ENCODE peak calls at places on chromosome 12, in five cellular contexts. A, E, H, B and W are unnamed samples.

GRCh38 chr12:321606-322326 is 59.1 kb upstream of the SLC6A13 start:
- DNase-seq in A (no peak), E (no peak), H (no peak), B (no peak), W (no peak)

GRCh38 chr12:40992674-40993073 is 195.4 kb upstream of the PDZRN4 start:
- DNase-seq in A (no peak), E (no peak), H (no peak), B (no peak), W (no peak)

GRCh38 chr12:22628228-22628627 is 3.3 kb downstream of the ETNK1 start:
- DNase-seq in A (no peak), E (no peak), H (no peak), B (no peak), W (no peak)

GRCh38 chr12:94202245-94203180 is 54.1 kb downstream of the PLXNC1 start:
- DNase-seq in A (no peak), E (peak), H (no peak), B (no peak), W (no peak)

GRCh38 chr12:32025906-32026305 is 66.7 kb downstream of the RESF1 start:
- DNase-seq in A (no peak), E (no peak), H (no peak), B (no peak), W (no peak)

GRCh38 chr12:132356686-132357622 is 27.6 kb upstream of the GALNT9 start:
- DNase-seq in A (no peak), E (peak), H (peak), B (peak), W (peak)

GRCh38 chr12:98354520-98354919 is 160.9 kb upstream of the TMPO start:
- DNase-seq in A (no peak), E (no peak), H (no peak), B (no peak), W (no peak)

GRCh38 chr12:89319606-89320005 is 32.7 kb downstream of the DUSP6 start:
- DNase-seq in A (no peak), E (no peak), H (no peak), B (no peak), W (no peak)

GRCh38 chr12:24499151-24500146 is 449.5 kb downstream of the BCAT1 start:
- DNase-seq in A (no peak), E (no peak), H (no peak), B (no peak), W (no peak)

GRCh38 chr12:28027328-28027727 is 54.8 kb upstream of the PTHLH start:
- DNase-seq in A (no peak), E (no peak), H (no peak), B (no peak), W (no peak)

GRCh38 chr12:6215932-6216494 is 15.8 kb downstream of the CD9 start:
- DNase-seq in A (no peak), E (peak), H (no peak), B (peak), W (no peak)

GRCh38 chr12:18320036-18320617 is 58.8 kb downstream of the PIK3C2G start:
- DNase-seq in A (peak), E (peak), H (no peak), B (no peak), W (no peak)

GRCh38 chr12:58393152-58393551 is 451.8 kb downstream of the ATP23 start:
- DNase-seq in A (no peak), E (no peak), H (no peak), B (no peak), W (no peak)

GRCh38 chr12:119957135-119957534 is 31.9 kb upstream of the BICDL1 start:
- DNase-seq in A (no peak), E (no peak), H (no peak), B (no peak), W (no peak)

GRCh38 chr12:124338448-124338847 is 43.6 kb downstream of the RFLNA start:
- DNase-seq in A (no peak), E (no peak), H (no peak), B (no peak), W (no peak)

GRCh38 chr12:233615-233968 is 19.6 kb upstream of the SLC6A12 start:
- DNase-seq in A (no peak), E (no peak), H (no peak), B (no peak), W (no peak)

GRCh38 chr12:91565246-91565645 is 382.6 kb upstream of the DCN start:
- DNase-seq in A (no peak), E (no peak), H (no peak), B (no peak), W (no peak)

GRCh38 chr12:102811125-102811737 is 105.8 kb downstream of the PAH start:
- DNase-seq in A (peak), E (peak), H (no peak), B (no peak), W (no peak)

GRCh38 chr12:122421815-122422737 is at the start of gene CLIP1:
- DNase-seq in A (peak), E (peak), H (peak), B (no peak), W (no peak)

GRCh38 chr12:64219135-64219534 is 3.0 kb downstream of the KICS2 start:
- DNase-seq in A (no peak), E (no peak), H (no peak), B (no peak), W (no peak)

GRCh38 chr12:122646568-122647220 is 56.5 kb downstream of the HCAR2 start:
- DNase-seq in A (no peak), E (no peak), H (no peak), B (no peak), W (no peak)

GRCh38 chr12:24069532-24070395 is 120.3 kb upstream of the SOX5 start:
- DNase-seq in A (peak), E (peak), H (no peak), B (no peak), W (no peak)

GRCh38 chr12:26880625-26881024 is 47.6 kb upstream of the ITPR2 start:
- DNase-seq in A (no peak), E (no peak), H (no peak), B (no peak), W (no peak)

GRCh38 chr12:48986720-48987291 is 8.7 kb downstream of the WNT1 start:
- DNase-seq in A (peak), E (peak), H (no peak), B (no peak), W (no peak)

GRCh38 chr12:53048033-53048779 is 1.7 kb upstream of the TNS2 start:
- DNase-seq in A (peak), E (peak), H (peak), B (peak), W (no peak)

GRCh38 chr12:51421266-51421884 is 3.3 kb upstream of the SLC4A8 start:
- DNase-seq in A (peak), E (peak), H (no peak), B (peak), W (peak)

DNA sequence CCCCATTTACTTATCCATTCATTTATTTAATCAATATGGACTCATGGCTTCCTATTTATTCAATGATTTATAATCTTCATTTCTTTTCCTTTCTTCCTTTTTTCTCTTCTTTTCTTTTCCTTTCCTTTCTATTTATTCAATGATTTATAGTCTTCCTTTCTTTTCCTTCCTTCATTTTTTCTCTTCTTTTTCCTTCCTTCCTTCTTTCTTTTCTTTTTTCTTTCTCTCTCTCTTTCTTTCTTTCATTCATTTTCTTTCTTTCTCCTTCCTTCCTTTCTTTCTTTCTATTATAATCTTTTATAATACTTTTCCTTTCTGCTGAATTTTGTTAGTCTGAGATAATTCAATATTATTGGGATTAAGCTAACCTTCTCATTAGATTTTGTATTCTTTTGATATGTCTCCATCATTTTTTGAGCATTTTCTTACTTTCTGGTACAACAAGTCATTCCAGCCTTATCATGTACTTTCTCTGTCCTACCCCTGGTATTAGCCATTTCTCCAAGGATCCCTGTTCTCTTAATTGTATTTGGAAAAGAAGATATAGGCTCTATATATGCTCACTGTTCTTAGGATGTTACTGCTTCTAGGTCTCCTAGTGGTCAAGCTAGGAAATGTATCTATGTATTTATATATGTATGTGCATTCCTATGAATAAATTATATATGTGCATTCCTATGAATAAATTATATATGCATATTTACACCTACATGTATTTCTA is 12.1 kb downstream of the LACRT start:
- DNase-seq in A (no peak), E (no peak), H (no peak), B (no peak), W (no peak)
- TF ChIP-seq CTCF in A (peak), E (peak), H (no peak), B (no peak), W (no peak)

GRCh38 chr12:111980598-111980997 is 32.4 kb downstream of the TMEM116 start:
- DNase-seq in A (no peak), E (no peak), H (no peak), B (no peak), W (no peak)

GRCh38 chr12:111975161-111975931 is 37.6 kb downstream of the TMEM116 start:
- DNase-seq in A (no peak), E (no peak), H (no peak), B (no peak), W (no peak)

GRCh38 chr12:111976860-111977259 is 36.1 kb downstream of the TMEM116 start:
- DNase-seq in A (no peak), E (no peak), H (no peak), B (no peak), W (no peak)

GRCh38 chr12:111978545-111978944 is 34.4 kb downstream of the TMEM116 start:
- DNase-seq in A (no peak), E (no peak), H (no peak), B (no peak), W (no peak)

DNA sequence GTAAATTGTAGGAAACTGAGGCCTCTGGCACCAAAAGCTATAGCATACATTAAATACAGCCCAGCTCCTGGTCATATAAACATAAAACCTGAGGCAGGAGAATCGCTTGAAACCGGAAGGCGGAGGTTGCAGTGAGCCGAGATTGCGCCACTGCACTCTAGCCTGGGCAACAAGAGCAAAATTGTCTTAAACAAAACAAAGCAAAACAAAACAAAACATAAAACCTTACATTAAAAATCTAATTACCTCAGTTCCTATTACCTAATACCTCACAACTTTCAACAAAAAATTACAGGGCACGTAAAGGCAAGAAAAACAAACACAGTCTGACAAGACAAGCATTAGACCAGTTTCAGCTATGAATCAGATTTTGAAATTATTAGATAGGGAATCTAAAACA is 36.7 kb downstream of the TMEM116 start:
- DNase-seq in A (no peak), E (no peak), H (no peak), B (no peak), W (no peak)
- TF ChIP-seq CTCF in A (no peak), E (no peak), H (no peak), B (no peak), W (no peak)

DNA sequence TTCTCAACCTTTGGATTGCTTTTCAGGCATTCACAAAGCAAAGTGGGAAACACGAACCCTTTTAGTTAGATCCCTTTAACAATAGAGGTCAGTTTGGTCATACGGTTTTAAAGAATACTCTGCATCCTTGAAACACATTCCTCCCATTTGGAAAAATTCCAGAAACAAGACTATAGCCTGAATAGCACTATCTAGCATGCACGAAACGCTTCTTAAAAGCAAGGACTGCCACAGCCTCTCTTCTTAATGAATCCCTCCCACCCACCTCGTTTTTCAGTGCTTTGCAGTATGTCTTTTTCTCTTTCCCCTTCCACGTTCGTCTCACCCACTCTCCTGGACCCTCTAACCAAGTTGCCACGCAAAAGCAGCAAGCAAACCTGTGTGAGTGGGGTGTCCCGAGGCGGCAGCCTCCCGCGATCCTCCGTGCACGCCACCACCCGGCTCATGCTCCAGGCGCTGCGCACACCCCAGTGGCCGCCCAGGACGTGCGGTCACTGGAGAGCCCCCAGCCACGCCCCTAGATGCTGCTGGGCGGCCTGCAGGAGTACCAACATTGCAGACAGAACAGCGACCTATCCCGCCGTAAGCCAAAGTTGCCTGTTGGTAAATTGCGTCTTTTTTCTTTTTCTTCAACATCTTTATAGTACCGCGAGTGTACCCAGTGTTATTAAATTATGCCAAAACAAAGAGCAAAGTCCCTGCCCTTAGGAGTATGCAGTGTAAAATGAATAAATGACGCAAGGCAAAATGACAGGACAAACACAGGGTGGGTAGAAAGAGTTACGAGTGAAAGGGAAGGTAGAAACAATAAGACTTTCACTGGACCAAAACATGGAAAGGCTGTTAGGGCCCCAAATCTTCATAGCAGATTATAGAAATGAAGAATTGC is at the start of gene SLC38A4:
- DNase-seq in A (peak), E (peak), H (no peak), B (no peak), W (no peak)
- TF ChIP-seq CTCF in A (peak), E (peak), H (peak), B (no peak), W (no peak)

GRCh38 chr12:39958377-39958776 is 147.5 kb downstream of the SLC2A13 start:
- DNase-seq in A (peak), E (peak), H (no peak), B (no peak), W (no peak)
- TF ChIP-seq CTCF in A (peak), E (peak), H (no peak), B (no peak), W (no peak)